ENCODE peak calls at places on chromosomes 5 and 9, in ten cellular contexts. P, L, S, G, J, O, N, H, Y and M are unnamed samples.
A peak's percentile ranks its signal among the peaks of the same experiment; 100 is the strongest.

GRCh38 chr5:140351609-140352334 is 5.4 kb upstream of the HBEGF start:
- DNase-seq in P (no peak), L (peak; percentile 62), S (peak; percentile 72), G (peak; percentile 77), J (peak; percentile 83), O (no peak), N (peak; percentile 56), H (no peak), Y (no peak), M (peak; percentile 55)

GRCh38 chr5:121976979-121977378 is 15.2 kb downstream of the SRFBP1 start:
- DNase-seq in P (no peak), L (no peak), S (no peak), G (no peak), J (no peak), O (no peak), N (no peak), H (no peak), Y (no peak), M (peak; percentile 62)

GRCh38 chr5:37657046-37657445 is 182.8 kb downstream of the GDNF start:
- DNase-seq in P (no peak), L (no peak), S (no peak), G (no peak), J (no peak), O (no peak), N (no peak), H (no peak), Y (no peak), M (no peak)

GRCh38 chr9:109052416-109052815 is 39.1 kb upstream of the CTNNAL1 start:
- DNase-seq in P (no peak), L (no peak), S (no peak), G (no peak), J (no peak), O (no peak), N (no peak), H (no peak), Y (no peak), M (no peak)

GRCh38 chr5:139492700-139493192 is 10.2 kb upstream of the STING1 start:
- DNase-seq in P (no peak), L (no peak), S (no peak), G (no peak), J (no peak), O (no peak), N (no peak), H (no peak), Y (no peak), M (peak; percentile 30)

GRCh38 chr9:7967851-7968250 is 168.3 kb upstream of the DMAC1 start:
- DNase-seq in P (no peak), L (no peak), S (no peak), G (no peak), J (no peak), O (peak; percentile 29), N (no peak), H (no peak), Y (no peak), M (no peak)

GRCh38 chr5:170181902-170182301 is 50.9 kb upstream of the C5orf58 start:
- DNase-seq in P (no peak), L (no peak), S (no peak), G (no peak), J (no peak), O (no peak), N (no peak), H (no peak), Y (no peak), M (no peak)

GRCh38 chr9:71303351-71303750 is 181.9 kb upstream of the TRPM3 start:
- DNase-seq in P (no peak), L (no peak), S (no peak), G (no peak), J (no peak), O (no peak), N (no peak), H (no peak), Y (no peak), M (peak; percentile 6)

GRCh38 chr9:128636024-128636390 is 20.6 kb downstream of the DYNC2I2 start:
- DNase-seq in P (no peak), L (no peak), S (no peak), G (no peak), J (peak; percentile 39), O (no peak), N (no peak), H (no peak), Y (peak; percentile 77), M (peak; percentile 13)

GRCh38 chr5:43396762-43397304 is 15.4 kb downstream of the CCL28 start:
- DNase-seq in P (no peak), L (peak; percentile 59), S (peak; percentile 78), G (no peak), J (peak; percentile 18), O (no peak), N (no peak), H (peak; percentile 8), Y (peak; percentile 30), M (no peak)

GRCh38 chr5:4905674-4906528 is 234.2 kb upstream of the ADAMTS16 start:
- DNase-seq in P (no peak), L (no peak), S (no peak), G (no peak), J (peak; percentile 14), O (no peak), N (no peak), H (no peak), Y (peak; percentile 51), M (no peak)

GRCh38 chr5:138623053-138623452 is 47.9 kb upstream of the HSPA9 start:
- DNase-seq in P (no peak), L (no peak), S (no peak), G (no peak), J (no peak), O (no peak), N (no peak), H (no peak), Y (no peak), M (no peak)

GRCh38 chr5:153901449-153901848 is 137.3 kb downstream of the FAM114A2 start:
- DNase-seq in P (no peak), L (no peak), S (no peak), G (no peak), J (no peak), O (no peak), N (no peak), H (no peak), Y (no peak), M (no peak)